ENCODE peak calls at places on chromosome 2, in ten cellular contexts. Y is endothelial cell; H is cardiac muscle cell; O is colonic mucosa; I is prostate gland; C is upper lobe of right lung; K is dorsolateral prefrontal cortex; Z is coronary artery; N is MM.1S; F is CD4-positive, alpha-beta T cell. W is an unnamed sample.

GRCh38 chr2:222142027-222142426 is 156.8 kb downstream of the PAX3 start:
- DNase-seq in Y (no peak), H (no peak), O (no peak), I (no peak), C (no peak), K (no peak), Z (no peak), N (no peak), F (no peak), W (peak; percentile 6)

GRCh38 chr2:134461511-134461910 is 207.6 kb downstream of the MGAT5 start:
- DNase-seq in Y (no peak), H (no peak), O (no peak), I (no peak), C (peak; percentile 69), K (no peak), Z (no peak), N (no peak), F (no peak), W (peak; percentile 24)

GRCh38 chr2:207854484-207855386 is 85.0 kb upstream of the FZD5 start:
- DNase-seq in Y (no peak), H (peak; percentile 23), O (no peak), I (no peak), C (no peak), K (no peak), Z (no peak), N (no peak), F (no peak), W (peak; percentile 56)

GRCh38 chr2:165251361-165251760 is 12.1 kb downstream of the SCN2A start:
- DNase-seq in Y (no peak), H (no peak), O (no peak), I (no peak), C (no peak), K (no peak), Z (no peak), N (no peak), F (no peak), W (no peak)

GRCh38 chr2:108988796-108989713 is at the start of gene EDAR:
- DNase-seq in Y (peak; percentile 64), H (peak; percentile 41), O (peak; percentile 82), I (peak; percentile 66), C (peak; percentile 72), K (no peak), Z (no peak), N (peak; percentile 15), F (peak; percentile 35), W (no peak)

GRCh38 chr2:176562359-176563043 is 293.3 kb downstream of the MTX2 start:
- DNase-seq in Y (no peak), H (peak; percentile 74), O (no peak), I (no peak), C (no peak), K (no peak), Z (no peak), N (no peak), F (no peak), W (peak; percentile 47)

GRCh38 chr2:85064927-85065630 is 68.1 kb upstream of the TCF7L1 start:
- DNase-seq in Y (no peak), H (no peak), O (no peak), I (no peak), C (no peak), K (no peak), Z (no peak), N (no peak), F (no peak), W (no peak)

GRCh38 chr2:240386321-240386720 is 49.1 kb upstream of the GPC1 start:
- DNase-seq in Y (no peak), H (peak; percentile 55), O (no peak), I (no peak), C (no peak), K (no peak), Z (no peak), N (no peak), F (no peak), W (no peak)

GRCh38 chr2:227612546-227613271 is 1.9 kb downstream of the SCYGR3 start:
- DNase-seq in Y (no peak), H (no peak), O (no peak), I (no peak), C (no peak), K (no peak), Z (no peak), N (no peak), F (no peak), W (no peak)

GRCh38 chr2:20231159-20231558 is 6.2 kb upstream of the SDC1 start:
- DNase-seq in Y (no peak), H (no peak), O (no peak), I (no peak), C (peak; percentile 43), K (no peak), Z (no peak), N (no peak), F (no peak), W (no peak)

GRCh38 chr2:20225294-20226151 is 593 bp upstream of the SDC1 start:
- DNase-seq in Y (peak; percentile 46), H (peak; percentile 42), O (peak; percentile 88), I (peak; percentile 82), C (peak; percentile 91), K (peak; percentile 38), Z (no peak), N (peak; percentile 93), F (peak; percentile 4), W (peak; percentile 21)

GRCh38 chr2:20226152-20226545 is 1.2 kb upstream of the SDC1 start:
- DNase-seq in Y (no peak), H (no peak), O (no peak), I (no peak), C (peak; percentile 51), K (no peak), Z (peak; percentile 24), N (no peak), F (no peak), W (no peak)

GRCh38 chr2:20229322-20230201 is 4.6 kb upstream of the SDC1 start:
- DNase-seq in Y (no peak), H (peak; percentile 31), O (peak; percentile 10), I (no peak), C (peak; percentile 39), K (no peak), Z (peak; percentile 12), N (no peak), F (no peak), W (no peak)

GRCh38 chr2:20227894-20228505 is 3.1 kb upstream of the SDC1 start:
- DNase-seq in Y (no peak), H (no peak), O (peak; percentile 14), I (no peak), C (peak; percentile 39), K (no peak), Z (peak; percentile 45), N (no peak), F (no peak), W (no peak)
- TF ChIP-seq CTCF in Y (no peak), H (no peak), O (no peak), I (no peak), C (no peak), K (no peak), Z (no peak), N (no peak), F (no peak), W (peak; percentile 21)

GRCh38 chr2:238152811-238153688 is 5.7 kb upstream of the ERFE start:
- DNase-seq in Y (no peak), H (no peak), O (no peak), I (no peak), C (no peak), K (no peak), Z (no peak), N (no peak), F (no peak), W (no peak)
- TF ChIP-seq CTCF in Y (peak; percentile 24), H (peak; percentile 19), O (no peak), I (no peak), C (peak; percentile 15), K (no peak), Z (no peak), N (peak; percentile 24), F (no peak), W (peak; percentile 52)

GRCh38 chr2:78979380-78980238 is 45.9 kb upstream of the REG3G start:
- DNase-seq in Y (peak; percentile 81), H (peak; percentile 56), O (peak; percentile 30), I (no peak), C (no peak), K (peak; percentile 73), Z (no peak), N (peak; percentile 48), F (no peak), W (no peak)
- TF ChIP-seq CTCF in Y (peak; percentile 80), H (peak; percentile 66), O (peak; percentile 49), I (no peak), C (peak; percentile 65), K (peak; percentile 85), Z (peak; percentile 25), N (peak; percentile 90), F (no peak), W (peak; percentile 77)

DNA sequence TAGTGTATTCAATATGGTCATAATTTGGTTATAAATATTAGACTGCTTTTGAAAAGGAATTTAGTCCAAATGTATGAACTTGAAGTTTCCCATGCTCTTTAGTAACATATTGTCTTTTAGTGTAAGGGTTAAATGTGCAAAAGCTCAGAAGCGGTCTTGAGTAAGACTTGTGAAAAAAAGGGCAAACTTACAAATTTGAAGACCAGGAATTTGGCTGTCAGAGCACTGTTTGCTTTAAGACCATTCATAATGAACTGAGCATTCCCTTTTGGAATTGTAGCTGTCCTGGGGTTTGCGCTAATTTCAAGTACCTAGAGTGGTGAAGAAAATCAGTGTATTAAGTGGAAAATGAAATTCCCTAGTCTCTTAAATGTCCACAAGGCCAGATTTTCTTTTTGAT is 6.9 kb upstream of the ZEB2 start:
- DNase-seq in Y (no peak), H (no peak), O (no peak), I (no peak), C (no peak), K (no peak), Z (no peak), N (no peak), F (no peak), W (no peak)
- TF ChIP-seq CTCF in Y (no peak), H (no peak), O (no peak), I (no peak), C (no peak), K (no peak), Z (no peak), N (no peak), F (no peak), W (no peak)

GRCh38 chr2:159035790-159036411 is 67.5 kb downstream of the TANC1 start:
- DNase-seq in Y (peak; percentile 9), H (peak; percentile 51), O (peak; percentile 65), I (peak; percentile 89), C (no peak), K (no peak), Z (no peak), N (peak; percentile 49), F (no peak), W (peak; percentile 47)
- TF ChIP-seq CTCF in Y (no peak), H (peak; percentile 11), O (no peak), I (no peak), C (peak; percentile 35), K (no peak), Z (no peak), N (peak; percentile 43), F (no peak), W (peak; percentile 59)

W was measured in HFFc6.